ENCODE peak calls at places on chromosomes 11 and 22, in ten cellular contexts. One of them, this sample, is unnamed.

GRCh38 chr22:23237841-23238240 is 57.5 kb downstream of the BCR start:
- DNase-seq in IMR-90: no peak
- DNase-seq in right lobe of liver: no peak
- DNase-seq in AG04449: no peak
- DNase-seq in RWPE1: no peak
- DNase-seq in K562: peak
- DNase-seq in stomach: no peak
- DNase-seq in A549: no peak
- DNase-seq in brain microvascular endothelial cell: no peak
- DNase-seq in GM10248: no peak
- DNase-seq in this sample: no peak

GRCh38 chr11:17828311-17828751 is 93.8 kb downstream of the KCNC1 start:
- DNase-seq in IMR-90: peak
- DNase-seq in RWPE1: no peak
- DNase-seq in right lobe of liver: no peak
- DNase-seq in A549: no peak
- DNase-seq in stomach: peak
- DNase-seq in brain microvascular endothelial cell: no peak
- DNase-seq in K562: no peak
- DNase-seq in GM10248: no peak
- DNase-seq in AG04449: no peak
- DNase-seq in this sample: no peak

GRCh38 chr11:72227316-72228228 is 3.0 kb downstream of the INPPL1 start:
- DNase-seq in RWPE1: no peak
- DNase-seq in AG04449: no peak
- DNase-seq in stomach: peak
- DNase-seq in A549: no peak
- DNase-seq in brain microvascular endothelial cell: no peak
- DNase-seq in K562: no peak
- DNase-seq in right lobe of liver: no peak
- DNase-seq in GM10248: peak
- DNase-seq in IMR-90: peak
- DNase-seq in this sample: peak

GRCh38 chr22:36302439-36303114 is 49.6 kb downstream of the APOL1 start:
- DNase-seq in K562: no peak
- DNase-seq in right lobe of liver: no peak
- DNase-seq in IMR-90: peak
- DNase-seq in stomach: no peak
- DNase-seq in A549: no peak
- DNase-seq in RWPE1: no peak
- DNase-seq in brain microvascular endothelial cell: no peak
- DNase-seq in AG04449: no peak
- DNase-seq in GM10248: no peak
- DNase-seq in this sample: no peak

GRCh38 chr11:131880279-131880678 is 509.9 kb downstream of the NTM start:
- DNase-seq in brain microvascular endothelial cell: no peak
- DNase-seq in K562: no peak
- DNase-seq in AG04449: no peak
- DNase-seq in right lobe of liver: no peak
- DNase-seq in GM10248: no peak
- DNase-seq in IMR-90: no peak
- DNase-seq in stomach: no peak
- DNase-seq in RWPE1: no peak
- DNase-seq in A549: no peak
- DNase-seq in this sample: no peak

GRCh38 chr11:44264126-44264749 is 45.7 kb downstream of the ALX4 start:
- DNase-seq in RWPE1: no peak
- DNase-seq in brain microvascular endothelial cell: no peak
- DNase-seq in GM10248: no peak
- DNase-seq in K562: peak
- DNase-seq in AG04449: no peak
- DNase-seq in right lobe of liver: no peak
- DNase-seq in A549: no peak
- DNase-seq in IMR-90: no peak
- DNase-seq in stomach: no peak
- DNase-seq in this sample: no peak

GRCh38 chr11:70517996-70518907 is 119.9 kb downstream of the CTTN start:
- DNase-seq in right lobe of liver: peak
- DNase-seq in RWPE1: peak
- DNase-seq in K562: no peak
- DNase-seq in AG04449: peak
- DNase-seq in brain microvascular endothelial cell: peak
- DNase-seq in GM10248: no peak
- DNase-seq in IMR-90: peak
- DNase-seq in A549: no peak
- DNase-seq in stomach: no peak
- DNase-seq in this sample: no peak

GRCh38 chr11:125468025-125468424 is 28.0 kb downstream of the FEZ1 start:
- DNase-seq in K562: no peak
- DNase-seq in IMR-90: no peak
- DNase-seq in RWPE1: no peak
- DNase-seq in AG04449: no peak
- DNase-seq in A549: no peak
- DNase-seq in right lobe of liver: no peak
- DNase-seq in GM10248: no peak
- DNase-seq in brain microvascular endothelial cell: no peak
- DNase-seq in stomach: no peak
- DNase-seq in this sample: no peak

GRCh38 chr11:45091563-45092392 is 54.7 kb upstream of the PRDM11 start:
- DNase-seq in A549: peak
- DNase-seq in AG04449: peak
- DNase-seq in RWPE1: no peak
- DNase-seq in stomach: no peak
- DNase-seq in K562: no peak
- DNase-seq in IMR-90: no peak
- DNase-seq in right lobe of liver: no peak
- DNase-seq in GM10248: no peak
- DNase-seq in brain microvascular endothelial cell: no peak
- DNase-seq in this sample: no peak

GRCh38 chr22:24727218-24727851 is 47.2 kb downstream of the PIWIL3 start:
- DNase-seq in IMR-90: peak
- DNase-seq in RWPE1: peak
- DNase-seq in brain microvascular endothelial cell: peak
- DNase-seq in A549: peak
- DNase-seq in AG04449: peak
- DNase-seq in GM10248: no peak
- DNase-seq in stomach: peak
- DNase-seq in right lobe of liver: no peak
- DNase-seq in K562: peak
- DNase-seq in this sample: no peak

GRCh38 chr11:58125469-58125868 is at the start of gene OR9I1:
- DNase-seq in right lobe of liver: no peak
- DNase-seq in GM10248: no peak
- DNase-seq in A549: no peak
- DNase-seq in AG04449: no peak
- DNase-seq in stomach: no peak
- DNase-seq in brain microvascular endothelial cell: no peak
- DNase-seq in RWPE1: no peak
- DNase-seq in IMR-90: peak
- DNase-seq in K562: no peak
- DNase-seq in this sample: no peak

GRCh38 chr22:34761111-34761510 is 304.8 kb upstream of the ISX start:
- DNase-seq in A549: peak
- DNase-seq in brain microvascular endothelial cell: no peak
- DNase-seq in RWPE1: peak
- DNase-seq in K562: no peak
- DNase-seq in GM10248: no peak
- DNase-seq in AG04449: no peak
- DNase-seq in stomach: no peak
- DNase-seq in IMR-90: no peak
- DNase-seq in right lobe of liver: no peak
- DNase-seq in this sample: no peak

GRCh38 chr22:46424496-46424895 is 89.0 kb downstream of the TRMU start:
- DNase-seq in AG04449: no peak
- DNase-seq in IMR-90: no peak
- DNase-seq in RWPE1: no peak
- DNase-seq in stomach: no peak
- DNase-seq in A549: no peak
- DNase-seq in K562: no peak
- DNase-seq in brain microvascular endothelial cell: no peak
- DNase-seq in GM10248: no peak
- DNase-seq in right lobe of liver: no peak
- DNase-seq in this sample: no peak

GRCh38 chr11:133498969-133499368 is 33.3 kb downstream of the OPCML start:
- DNase-seq in AG04449: no peak
- DNase-seq in IMR-90: no peak
- DNase-seq in brain microvascular endothelial cell: no peak
- DNase-seq in right lobe of liver: no peak
- DNase-seq in stomach: no peak
- DNase-seq in GM10248: no peak
- DNase-seq in RWPE1: no peak
- DNase-seq in K562: no peak
- DNase-seq in A549: no peak
- DNase-seq in this sample: no peak

GRCh38 chr11:102924851-102925380 is 30.6 kb downstream of the MMP13 start:
- DNase-seq in brain microvascular endothelial cell: no peak
- DNase-seq in A549: no peak
- DNase-seq in K562: no peak
- DNase-seq in RWPE1: no peak
- DNase-seq in AG04449: no peak
- DNase-seq in GM10248: no peak
- DNase-seq in IMR-90: no peak
- DNase-seq in stomach: no peak
- DNase-seq in right lobe of liver: no peak
- DNase-seq in this sample: no peak

GRCh38 chr22:47083379-47083986 is 321.0 kb downstream of the TBC1D22A start:
- DNase-seq in right lobe of liver: no peak
- DNase-seq in brain microvascular endothelial cell: no peak
- DNase-seq in RWPE1: no peak
- DNase-seq in AG04449: no peak
- DNase-seq in K562: no peak
- DNase-seq in GM10248: no peak
- DNase-seq in A549: no peak
- DNase-seq in stomach: no peak
- DNase-seq in IMR-90: no peak
- DNase-seq in this sample: no peak

GRCh38 chr22:19556963-19557545 is 32.8 kb upstream of the CLDN5 start:
- DNase-seq in RWPE1: no peak
- DNase-seq in IMR-90: no peak
- DNase-seq in K562: no peak
- DNase-seq in stomach: no peak
- DNase-seq in GM10248: no peak
- DNase-seq in AG04449: no peak
- DNase-seq in A549: no peak
- DNase-seq in brain microvascular endothelial cell: no peak
- DNase-seq in right lobe of liver: no peak
- DNase-seq in this sample: no peak
- TF ChIP-seq CTCF in RWPE1: no peak
- TF ChIP-seq CTCF in IMR-90: no peak
- TF ChIP-seq CTCF in K562: no peak
- TF ChIP-seq CTCF in stomach: no peak
- TF ChIP-seq CTCF in GM10248: no peak
- TF ChIP-seq CTCF in AG04449: no peak
- TF ChIP-seq CTCF in A549: no peak
- TF ChIP-seq CTCF in brain microvascular endothelial cell: no peak
- TF ChIP-seq CTCF in right lobe of liver: no peak
- TF ChIP-seq CTCF in this sample: no peak

GRCh38 chr11:22536036-22536435 is 89.6 kb downstream of the FANCF start:
- DNase-seq in K562: no peak
- DNase-seq in stomach: no peak
- DNase-seq in right lobe of liver: no peak
- DNase-seq in A549: no peak
- DNase-seq in RWPE1: peak
- DNase-seq in GM10248: no peak
- DNase-seq in IMR-90: no peak
- DNase-seq in brain microvascular endothelial cell: no peak
- DNase-seq in AG04449: no peak
- DNase-seq in this sample: no peak

GRCh38 chr11:22539851-22540376 is 85.7 kb downstream of the FANCF start:
- DNase-seq in K562: no peak
- DNase-seq in AG04449: no peak
- DNase-seq in RWPE1: peak
- DNase-seq in stomach: no peak
- DNase-seq in A549: no peak
- DNase-seq in IMR-90: peak
- DNase-seq in GM10248: no peak
- DNase-seq in brain microvascular endothelial cell: peak
- DNase-seq in right lobe of liver: no peak
- DNase-seq in this sample: no peak
- TF ChIP-seq CTCF in K562: no peak
- TF ChIP-seq CTCF in AG04449: peak
- TF ChIP-seq CTCF in RWPE1: peak
- TF ChIP-seq CTCF in stomach: no peak
- TF ChIP-seq CTCF in A549: peak
- TF ChIP-seq CTCF in IMR-90: peak
- TF ChIP-seq CTCF in GM10248: peak
- TF ChIP-seq CTCF in brain microvascular endothelial cell: peak
- TF ChIP-seq CTCF in right lobe of liver: peak
- TF ChIP-seq CTCF in this sample: peak

GRCh38 chr11:66957971-66958231 is 282 bp downstream of the PC start:
- DNase-seq in brain microvascular endothelial cell: no peak
- DNase-seq in A549: no peak
- DNase-seq in IMR-90: no peak
- DNase-seq in GM10248: no peak
- DNase-seq in stomach: no peak
- DNase-seq in AG04449: no peak
- DNase-seq in K562: peak
- DNase-seq in RWPE1: no peak
- DNase-seq in right lobe of liver: no peak
- DNase-seq in this sample: no peak

GRCh38 chr11:66958956-66959274 is 732 bp upstream of the PC start:
- DNase-seq in A549: no peak
- DNase-seq in right lobe of liver: no peak
- DNase-seq in stomach: no peak
- DNase-seq in GM10248: no peak
- DNase-seq in RWPE1: no peak
- DNase-seq in IMR-90: no peak
- DNase-seq in brain microvascular endothelial cell: no peak
- DNase-seq in AG04449: no peak
- DNase-seq in K562: no peak
- DNase-seq in this sample: no peak

GRCh38 chr11:66958232-66958955 is at the start of gene PC:
- DNase-seq in GM10248: peak
- DNase-seq in right lobe of liver: peak
- DNase-seq in K562: peak
- DNase-seq in IMR-90: peak
- DNase-seq in brain microvascular endothelial cell: peak
- DNase-seq in A549: peak
- DNase-seq in RWPE1: peak
- DNase-seq in stomach: peak
- DNase-seq in AG04449: peak
- DNase-seq in this sample: peak

GRCh38 chr11:66953431-66953833 is 4.8 kb downstream of the PC start:
- DNase-seq in GM10248: no peak
- DNase-seq in A549: no peak
- DNase-seq in right lobe of liver: no peak
- DNase-seq in AG04449: no peak
- DNase-seq in IMR-90: no peak
- DNase-seq in stomach: no peak
- DNase-seq in brain microvascular endothelial cell: no peak
- DNase-seq in K562: no peak
- DNase-seq in RWPE1: no peak
- DNase-seq in this sample: no peak

GRCh38 chr11:66956689-66957290 is 1.4 kb downstream of the PC start:
- DNase-seq in brain microvascular endothelial cell: peak
- DNase-seq in GM10248: no peak
- DNase-seq in IMR-90: peak
- DNase-seq in right lobe of liver: peak
- DNase-seq in K562: no peak
- DNase-seq in RWPE1: peak
- DNase-seq in A549: peak
- DNase-seq in stomach: peak
- DNase-seq in AG04449: no peak
- DNase-seq in this sample: no peak
- TF ChIP-seq CTCF in brain microvascular endothelial cell: peak
- TF ChIP-seq CTCF in GM10248: no peak
- TF ChIP-seq CTCF in IMR-90: peak
- TF ChIP-seq CTCF in right lobe of liver: peak
- TF ChIP-seq CTCF in K562: no peak
- TF ChIP-seq CTCF in RWPE1: no peak
- TF ChIP-seq CTCF in A549: no peak
- TF ChIP-seq CTCF in stomach: no peak
- TF ChIP-seq CTCF in AG04449: peak
- TF ChIP-seq CTCF in this sample: peak

GRCh38 chr11:13970986-13971385 is 8.5 kb downstream of the SPON1 start:
- DNase-seq in stomach: peak
- DNase-seq in A549: peak
- DNase-seq in AG04449: no peak
- DNase-seq in RWPE1: peak
- DNase-seq in right lobe of liver: no peak
- DNase-seq in IMR-90: no peak
- DNase-seq in K562: no peak
- DNase-seq in GM10248: no peak
- DNase-seq in brain microvascular endothelial cell: no peak
- DNase-seq in this sample: no peak
- TF ChIP-seq CTCF in stomach: no peak
- TF ChIP-seq CTCF in A549: peak
- TF ChIP-seq CTCF in AG04449: no peak
- TF ChIP-seq CTCF in RWPE1: no peak
- TF ChIP-seq CTCF in right lobe of liver: no peak
- TF ChIP-seq CTCF in IMR-90: peak
- TF ChIP-seq CTCF in K562: no peak
- TF ChIP-seq CTCF in GM10248: no peak
- TF ChIP-seq CTCF in brain microvascular endothelial cell: peak
- TF ChIP-seq CTCF in this sample: no peak